ENCODE peak calls at places on chromosomes 7 and 10, in five cellular contexts. One of them, this sample, is unnamed.

GRCh38 chr10:46282460-46283216 is 4.2 kb upstream of the ANTXRL start:
- DNase-seq in MM.1S: peak; percentile 74
- DNase-seq in osteoblast: peak; percentile 91
- DNase-seq in fibroblast of lung: peak; percentile 50
- DNase-seq in PC-3: peak; percentile 42
- DNase-seq in this sample: peak; percentile 11

GRCh38 chr7:113199841-113200240 is 81.5 kb upstream of the SMIM30 start:
- DNase-seq in MM.1S: no peak
- DNase-seq in osteoblast: no peak
- DNase-seq in PC-3: peak; percentile 32
- DNase-seq in fibroblast of lung: peak; percentile 74
- DNase-seq in this sample: no peak

GRCh38 chr7:40793132-40793531 is 658.3 kb downstream of the SUGCT start:
- DNase-seq in fibroblast of lung: no peak
- DNase-seq in PC-3: peak; percentile 71
- DNase-seq in MM.1S: no peak
- DNase-seq in osteoblast: no peak
- DNase-seq in this sample: no peak

GRCh38 chr7:125668321-125668993 is 738.8 kb upstream of the POT1 start:
- DNase-seq in PC-3: no peak
- DNase-seq in fibroblast of lung: no peak
- DNase-seq in MM.1S: no peak
- DNase-seq in osteoblast: no peak
- DNase-seq in this sample: no peak

GRCh38 chr10:31878486-31878885 is 50.1 kb downstream of the ARHGAP12 start:
- DNase-seq in fibroblast of lung: no peak
- DNase-seq in MM.1S: no peak
- DNase-seq in osteoblast: no peak
- DNase-seq in PC-3: no peak
- DNase-seq in this sample: no peak

GRCh38 chr10:113709221-113709838 is 29.6 kb downstream of the CASP7 start:
- DNase-seq in fibroblast of lung: peak; percentile 74
- DNase-seq in PC-3: peak; percentile 59
- DNase-seq in MM.1S: no peak
- DNase-seq in osteoblast: peak; percentile 82
- DNase-seq in this sample: no peak

GRCh38 chr10:118698421-118698820 is 56.3 kb downstream of the CACUL1 start:
- DNase-seq in MM.1S: peak; percentile 85
- DNase-seq in osteoblast: peak; percentile 68
- DNase-seq in fibroblast of lung: peak; percentile 33
- DNase-seq in PC-3: peak; percentile 39
- DNase-seq in this sample: no peak

GRCh38 chr10:79084012-79084971 is 15.5 kb downstream of the ZMIZ1 start:
- DNase-seq in osteoblast: peak; percentile 91
- DNase-seq in PC-3: peak; percentile 77
- DNase-seq in MM.1S: peak; percentile 55
- DNase-seq in fibroblast of lung: peak; percentile 89
- DNase-seq in this sample: no peak

GRCh38 chr10:48431871-48432270 is 125.4 kb downstream of the MAPK8 start:
- DNase-seq in MM.1S: no peak
- DNase-seq in fibroblast of lung: no peak
- DNase-seq in osteoblast: peak; percentile 17
- DNase-seq in PC-3: no peak
- DNase-seq in this sample: no peak

GRCh38 chr10:35639651-35640311 is 2.3 kb downstream of the FZD8 start:
- DNase-seq in PC-3: peak; percentile 81
- DNase-seq in fibroblast of lung: peak; percentile 33
- DNase-seq in osteoblast: peak; percentile 87
- DNase-seq in MM.1S: no peak
- DNase-seq in this sample: no peak

GRCh38 chr10:123043409-123043925 is 34.7 kb downstream of the ACADSB start:
- DNase-seq in osteoblast: peak; percentile 70
- DNase-seq in PC-3: peak; percentile 76
- DNase-seq in fibroblast of lung: peak; percentile 64
- DNase-seq in MM.1S: peak; percentile 65
- DNase-seq in this sample: peak; percentile 28

GRCh38 chr7:69615696-69616095 is 17.4 kb downstream of the AUTS2 start:
- DNase-seq in MM.1S: no peak
- DNase-seq in osteoblast: no peak
- DNase-seq in fibroblast of lung: no peak
- DNase-seq in PC-3: no peak
- DNase-seq in this sample: no peak

GRCh38 chr7:91674470-91674869 is 206.0 kb downstream of the MTERF1 start:
- DNase-seq in PC-3: no peak
- DNase-seq in MM.1S: no peak
- DNase-seq in fibroblast of lung: no peak
- DNase-seq in osteoblast: no peak
- DNase-seq in this sample: no peak

GRCh38 chr7:29442146-29442545 is 121.5 kb upstream of the PRR15 start:
- DNase-seq in PC-3: peak; percentile 76
- DNase-seq in fibroblast of lung: peak; percentile 35
- DNase-seq in MM.1S: no peak
- DNase-seq in osteoblast: peak; percentile 75
- DNase-seq in this sample: peak; percentile 21

GRCh38 chr7:156147771-156148504 is 335.7 kb upstream of the SHH start:
- DNase-seq in fibroblast of lung: no peak
- DNase-seq in MM.1S: no peak
- DNase-seq in osteoblast: no peak
- DNase-seq in PC-3: no peak
- DNase-seq in this sample: no peak

GRCh38 chr7:132709971-132710567 is 133.8 kb upstream of the PLXNA4 start:
- DNase-seq in MM.1S: no peak
- DNase-seq in osteoblast: no peak
- DNase-seq in PC-3: peak; percentile 50
- DNase-seq in fibroblast of lung: peak; percentile 60
- DNase-seq in this sample: no peak

GRCh38 chr7:11835260-11835659 is 3.3 kb upstream of the THSD7A start:
- DNase-seq in osteoblast: no peak
- DNase-seq in MM.1S: no peak
- DNase-seq in PC-3: peak; percentile 32
- DNase-seq in fibroblast of lung: peak; percentile 32
- DNase-seq in this sample: no peak

GRCh38 chr10:75987610-75988009 is 556.2 kb downstream of the LRMDA start:
- DNase-seq in osteoblast: peak; percentile 76
- DNase-seq in fibroblast of lung: peak; percentile 24
- DNase-seq in MM.1S: no peak
- DNase-seq in PC-3: peak; percentile 92
- DNase-seq in this sample: no peak

GRCh38 chr10:86687750-86688149 is 19.4 kb downstream of the LDB3 start:
- DNase-seq in osteoblast: peak; percentile 95
- DNase-seq in PC-3: no peak
- DNase-seq in MM.1S: no peak
- DNase-seq in fibroblast of lung: peak; percentile 44
- DNase-seq in this sample: no peak

GRCh38 chr10:93384006-93384405 is 98.1 kb downstream of the MYOF start:
- DNase-seq in osteoblast: no peak
- DNase-seq in MM.1S: no peak
- DNase-seq in PC-3: peak; percentile 98
- DNase-seq in fibroblast of lung: no peak
- DNase-seq in this sample: peak; percentile 92

GRCh38 chr7:131424219-131424822 is 96.6 kb downstream of the MKLN1 start:
- DNase-seq in fibroblast of lung: peak; percentile 73
- DNase-seq in osteoblast: no peak
- DNase-seq in MM.1S: peak; percentile 64
- DNase-seq in PC-3: peak; percentile 57
- DNase-seq in this sample: no peak

GRCh38 chr10:15642095-15642494 is 77.6 kb downstream of the ITGA8 start:
- DNase-seq in osteoblast: no peak
- DNase-seq in MM.1S: no peak
- DNase-seq in fibroblast of lung: peak; percentile 57
- DNase-seq in PC-3: peak; percentile 6
- DNase-seq in this sample: no peak

GRCh38 chr10:47260505-47261111 is 39.4 kb upstream of the GDF10 start:
- DNase-seq in osteoblast: no peak
- DNase-seq in fibroblast of lung: no peak
- DNase-seq in PC-3: no peak
- DNase-seq in MM.1S: no peak
- DNase-seq in this sample: no peak

GRCh38 chr7:94654764-94655561 is 970 bp downstream of the SGCE start:
- DNase-seq in PC-3: peak; percentile 45
- DNase-seq in osteoblast: no peak
- DNase-seq in fibroblast of lung: peak; percentile 67
- DNase-seq in MM.1S: peak; percentile 71
- DNase-seq in this sample: no peak

GRCh38 chr7:69105981-69106380 is 492.3 kb upstream of the AUTS2 start:
- DNase-seq in MM.1S: no peak
- DNase-seq in osteoblast: no peak
- DNase-seq in PC-3: no peak
- DNase-seq in fibroblast of lung: no peak
- DNase-seq in this sample: no peak

GRCh38 chr10:6037975-6038624 is 24.1 kb downstream of the IL2RA start:
- DNase-seq in MM.1S: no peak
- DNase-seq in fibroblast of lung: no peak
- DNase-seq in PC-3: no peak
- DNase-seq in osteoblast: no peak
- DNase-seq in this sample: no peak

GRCh38 chr10:128297709-128298457 is 171.7 kb upstream of the MKI67 start:
- DNase-seq in fibroblast of lung: no peak
- DNase-seq in osteoblast: no peak
- DNase-seq in PC-3: no peak
- DNase-seq in MM.1S: no peak
- DNase-seq in this sample: no peak

GRCh38 chr7:6382797-6383196 is 65.0 kb downstream of the DAGLB start:
- DNase-seq in MM.1S: no peak
- DNase-seq in osteoblast: no peak
- DNase-seq in fibroblast of lung: no peak
- DNase-seq in PC-3: no peak
- DNase-seq in this sample: no peak

GRCh38 chr10:4243651-4244050 is 458.6 kb upstream of the KLF6 start:
- DNase-seq in MM.1S: no peak
- DNase-seq in PC-3: peak; percentile 83
- DNase-seq in osteoblast: no peak
- DNase-seq in fibroblast of lung: peak; percentile 100
- DNase-seq in this sample: peak; percentile 65

GRCh38 chr7:15972767-15973362 is 286.4 kb upstream of the MEOX2 start:
- DNase-seq in osteoblast: no peak
- DNase-seq in MM.1S: no peak
- DNase-seq in fibroblast of lung: peak; percentile 45
- DNase-seq in PC-3: no peak
- DNase-seq in this sample: no peak

GRCh38 chr7:39525926-39526325 is 40.3 kb upstream of the YAE1 start:
- DNase-seq in PC-3: no peak
- DNase-seq in fibroblast of lung: no peak
- DNase-seq in MM.1S: no peak
- DNase-seq in osteoblast: no peak
- DNase-seq in this sample: no peak

GRCh38 chr10:58807631-58808024 is 295.0 kb downstream of the BICC1 start:
- DNase-seq in osteoblast: peak; percentile 66
- DNase-seq in MM.1S: no peak
- DNase-seq in PC-3: peak; percentile 98
- DNase-seq in fibroblast of lung: peak; percentile 86
- DNase-seq in this sample: no peak

GRCh38 chr10:7084255-7085005 is 326.4 kb downstream of the SFMBT2 start:
- DNase-seq in PC-3: no peak
- DNase-seq in osteoblast: no peak
- DNase-seq in MM.1S: no peak
- DNase-seq in fibroblast of lung: peak; percentile 81
- DNase-seq in this sample: no peak

GRCh38 chr10:80429521-80429966 is 21.2 kb downstream of the PRXL2A start:
- DNase-seq in MM.1S: no peak
- DNase-seq in osteoblast: peak; percentile 83
- DNase-seq in PC-3: no peak
- DNase-seq in fibroblast of lung: no peak
- DNase-seq in this sample: peak; percentile 83

GRCh38 chr10:66837990-66838389 is 87.8 kb upstream of the LRRTM3 start:
- DNase-seq in osteoblast: no peak
- DNase-seq in PC-3: peak; percentile 53
- DNase-seq in MM.1S: no peak
- DNase-seq in fibroblast of lung: peak; percentile 70
- DNase-seq in this sample: no peak

GRCh38 chr10:43202224-43202656 is 64.0 kb downstream of the CSGALNACT2 start:
- DNase-seq in MM.1S: peak; percentile 34
- DNase-seq in PC-3: no peak
- DNase-seq in fibroblast of lung: peak; percentile 21
- DNase-seq in osteoblast: peak; percentile 95
- DNase-seq in this sample: no peak

GRCh38 chr10:19819419-19820033 is 3.3 kb downstream of the PLXDC2 start:
- DNase-seq in MM.1S: peak; percentile 42
- DNase-seq in osteoblast: peak; percentile 94
- DNase-seq in PC-3: peak; percentile 71
- DNase-seq in fibroblast of lung: peak; percentile 76
- DNase-seq in this sample: no peak

GRCh38 chr7:150594817-150595216 is 27.6 kb downstream of the GIMAP4 start:
- DNase-seq in MM.1S: no peak
- DNase-seq in fibroblast of lung: no peak
- DNase-seq in osteoblast: no peak
- DNase-seq in PC-3: no peak
- DNase-seq in this sample: no peak

GRCh38 chr7:260441-261281 is 29.3 kb upstream of the FOXL3 start:
- DNase-seq in fibroblast of lung: no peak
- DNase-seq in osteoblast: peak; percentile 87
- DNase-seq in MM.1S: no peak
- DNase-seq in PC-3: no peak
- DNase-seq in this sample: no peak

GRCh38 chr7:18352339-18353255 is 143.0 kb upstream of the HDAC9 start:
- DNase-seq in osteoblast: no peak
- DNase-seq in MM.1S: peak; percentile 65
- DNase-seq in fibroblast of lung: peak; percentile 78
- DNase-seq in PC-3: peak; percentile 83
- DNase-seq in this sample: no peak
- TF ChIP-seq CTCF in osteoblast: peak; percentile 66
- TF ChIP-seq CTCF in MM.1S: peak; percentile 68
- TF ChIP-seq CTCF in fibroblast of lung: peak; percentile 60
- TF ChIP-seq CTCF in PC-3: peak; percentile 87
- TF ChIP-seq CTCF in this sample: peak; percentile 50

GRCh38 chr7:77329466-77330168 is 86.5 kb downstream of the GSAP start:
- DNase-seq in PC-3: no peak
- DNase-seq in fibroblast of lung: no peak
- DNase-seq in MM.1S: no peak
- DNase-seq in osteoblast: no peak
- DNase-seq in this sample: no peak
- H3K4me2 ChIP-seq in PC-3: peak overlapping the region; percentile 31
- H3K4me2 ChIP-seq in fibroblast of lung: no peak overlapping the region
- H3K4me2 ChIP-seq in MM.1S: peak overlapping the region; percentile 27
- H3K4me2 ChIP-seq in osteoblast: no peak overlapping the region
- H3K4me2 ChIP-seq in this sample: no peak overlapping the region

DNA sequence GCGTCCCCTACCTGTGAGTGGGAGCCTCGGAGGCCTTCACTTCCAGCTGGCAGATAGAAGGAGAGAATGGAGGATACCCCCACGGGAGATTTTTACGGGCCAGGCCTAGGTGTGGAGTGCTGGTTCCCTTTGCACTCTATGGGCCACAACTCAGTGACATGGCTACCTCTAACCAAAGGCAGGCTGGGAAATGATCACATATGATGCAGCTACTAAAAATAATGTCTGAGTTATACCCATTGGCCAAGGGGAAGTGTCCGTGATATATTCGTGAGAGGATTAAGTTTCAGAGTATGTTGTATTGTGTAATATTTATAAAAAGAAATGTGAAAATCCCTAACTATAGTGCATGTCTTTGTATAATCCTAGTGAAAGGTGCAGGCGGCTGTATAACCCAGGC is 13.5 kb upstream of the HIPK2 start:
- DNase-seq in fibroblast of lung: no peak
- DNase-seq in PC-3: no peak
- DNase-seq in MM.1S: no peak
- DNase-seq in osteoblast: no peak
- DNase-seq in this sample: no peak
- H3K36me3 ChIP-seq in fibroblast of lung: no peaks in the 10 kb centered on the region
- H3K36me3 ChIP-seq in PC-3: peaks cover 4% of the 10 kb centered on the region
- H3K36me3 ChIP-seq in MM.1S: no peaks in the 10 kb centered on the region
- H3K36me3 ChIP-seq in osteoblast: no peaks in the 10 kb centered on the region
- H3K36me3 ChIP-seq in this sample: no peaks in the 10 kb centered on the region

GRCh38 chr10:72086466-72087391 is 1.6 kb downstream of the SPOCK2 start:
- DNase-seq in fibroblast of lung: no peak
- DNase-seq in PC-3: no peak
- DNase-seq in osteoblast: peak; percentile 56
- DNase-seq in MM.1S: no peak
- DNase-seq in this sample: no peak
- TF ChIP-seq CTCF in fibroblast of lung: no peak
- TF ChIP-seq CTCF in PC-3: no peak
- TF ChIP-seq CTCF in osteoblast: no peak
- TF ChIP-seq CTCF in MM.1S: no peak
- TF ChIP-seq CTCF in this sample: no peak

This sample was measured in keratinocyte.